ENCODE peak calls at places on chromosomes 13 and 19, in five cellular contexts. N, Q, C, I and X are unnamed samples. For H3K4me1, the result is how much of the 10 kb centered on the place peaks cover.

GRCh38 chr13:95156208-95156607 is 145.0 kb downstream of the ABCC4 start:
- DNase-seq in C (no peak), Q (no peak), I (no peak), N (no peak), X (no peak)

GRCh38 chr13:52414963-52415362 is 9.0 kb upstream of the THSD1 start:
- DNase-seq in Q (no peak), I (no peak), C (no peak), N (no peak), X (no peak)

GRCh38 chr13:21240586-21240985 is 64.1 kb downstream of the MRPL57 start:
- DNase-seq in C (no peak), N (no peak), I (peak), Q (no peak), X (no peak)

GRCh38 chr19:1132625-1133383 is 29.0 kb downstream of the GPX4 start:
- DNase-seq in C (no peak), Q (no peak), N (no peak), I (no peak), X (peak)

GRCh38 chr19:55251296-55252081 is 7.3 kb downstream of the PPP6R1 start:
- DNase-seq in N (peak), I (no peak), C (no peak), Q (no peak), X (peak)

GRCh38 chr19:46374526-46375475 is 27.9 kb downstream of the PPP5C start:
- DNase-seq in N (peak), C (no peak), Q (no peak), I (no peak), X (no peak)

GRCh38 chr13:24670927-24671326 is 9.3 kb upstream of the ATP12A start:
- DNase-seq in I (peak), C (no peak), N (no peak), Q (no peak), X (no peak)

GRCh38 chr19:58562126-58563033 is 4.0 kb upstream of the UBE2M start:
- DNase-seq in I (peak), C (no peak), Q (peak), N (peak), X (peak)

GRCh38 chr13:29568731-29569130 is 26.8 kb downstream of the SLC7A1 start:
- DNase-seq in N (no peak), C (no peak), Q (no peak), I (no peak), X (no peak)

GRCh38 chr13:22915442-22916082 is 265.2 kb upstream of the SGCG start:
- DNase-seq in Q (peak), I (peak), C (peak), N (peak), X (no peak)

DNA sequence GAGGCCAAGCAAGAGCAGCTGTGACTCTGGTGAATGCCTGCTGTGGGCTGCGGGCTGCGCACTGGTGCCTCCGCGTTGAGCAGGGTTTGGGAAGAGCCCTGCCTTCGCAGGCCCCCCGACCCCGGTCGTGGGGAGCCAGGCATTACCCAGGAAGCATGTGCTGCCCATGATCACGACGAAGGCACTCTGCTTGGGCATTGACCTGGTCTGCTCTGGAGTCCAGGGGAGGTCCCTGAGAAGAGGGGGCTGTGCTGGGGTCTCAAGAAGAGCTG is 19.2 kb downstream of the RANBP3 start:
- DNase-seq in N (no peak), Q (no peak), I (no peak), C (no peak), X (no peak)
- H3K4me1 ChIP-seq in N (half or more), Q (half or more), I (under half), C (under half), X (half or more)

DNA sequence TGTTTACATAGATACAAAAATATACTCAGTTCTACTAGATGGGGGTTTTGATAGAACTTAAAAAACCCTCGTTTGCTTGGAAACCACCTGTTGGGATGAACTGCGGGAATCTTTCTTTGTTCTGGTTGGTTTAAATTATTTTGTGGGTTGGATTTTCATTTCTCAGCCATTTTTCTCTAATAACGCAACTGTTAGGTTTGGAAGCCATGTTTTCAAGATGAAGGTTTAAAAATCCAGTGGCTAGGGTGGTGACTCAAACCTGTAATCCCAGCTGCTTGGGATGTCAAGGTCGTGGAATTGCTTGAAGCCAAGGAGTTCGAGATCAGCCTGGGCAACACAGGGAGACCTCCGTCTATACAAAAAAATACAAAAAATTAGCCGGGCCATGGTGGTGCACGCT is 1.6 kb downstream of the URI1 start:
- DNase-seq in Q (no peak), I (no peak), N (no peak), C (no peak), X (no peak)
- H3K4me3 ChIP-seq in Q (no peak), I (peak), N (peak), C (no peak), X (peak)

GRCh38 chr19:18655173-18655844 is 18.5 kb downstream of the KLHL26 start:
- DNase-seq in I (no peak), N (no peak), C (no peak), Q (no peak), X (no peak)

GRCh38 chr19:18656337-18657086 is 19.7 kb downstream of the KLHL26 start:
- DNase-seq in C (no peak), Q (no peak), I (no peak), N (no peak), X (no peak)

GRCh38 chr19:18659281-18660050 is 22.6 kb downstream of the KLHL26 start:
- DNase-seq in I (peak), C (peak), N (no peak), Q (peak), X (no peak)

GRCh38 chr19:18658366-18658855 is 21.6 kb downstream of the KLHL26 start:
- DNase-seq in N (no peak), C (no peak), I (no peak), Q (no peak), X (no peak)

GRCh38 chr19:18657590-18658365 is 20.9 kb downstream of the KLHL26 start:
- DNase-seq in I (peak), C (peak), N (no peak), Q (peak), X (no peak)
- H3K4me1 ChIP-seq in I (under half), C (under half), N (under half), Q (under half), X (under half)

GRCh38 chr13:71625694-71626093 is 241.3 kb downstream of the DACH1 start:
- DNase-seq in N (no peak), I (peak), C (no peak), Q (no peak), X (no peak)
- H3K4me3 ChIP-seq in N (no peak), I (no peak), C (no peak), Q (no peak), X (no peak)

DNA sequence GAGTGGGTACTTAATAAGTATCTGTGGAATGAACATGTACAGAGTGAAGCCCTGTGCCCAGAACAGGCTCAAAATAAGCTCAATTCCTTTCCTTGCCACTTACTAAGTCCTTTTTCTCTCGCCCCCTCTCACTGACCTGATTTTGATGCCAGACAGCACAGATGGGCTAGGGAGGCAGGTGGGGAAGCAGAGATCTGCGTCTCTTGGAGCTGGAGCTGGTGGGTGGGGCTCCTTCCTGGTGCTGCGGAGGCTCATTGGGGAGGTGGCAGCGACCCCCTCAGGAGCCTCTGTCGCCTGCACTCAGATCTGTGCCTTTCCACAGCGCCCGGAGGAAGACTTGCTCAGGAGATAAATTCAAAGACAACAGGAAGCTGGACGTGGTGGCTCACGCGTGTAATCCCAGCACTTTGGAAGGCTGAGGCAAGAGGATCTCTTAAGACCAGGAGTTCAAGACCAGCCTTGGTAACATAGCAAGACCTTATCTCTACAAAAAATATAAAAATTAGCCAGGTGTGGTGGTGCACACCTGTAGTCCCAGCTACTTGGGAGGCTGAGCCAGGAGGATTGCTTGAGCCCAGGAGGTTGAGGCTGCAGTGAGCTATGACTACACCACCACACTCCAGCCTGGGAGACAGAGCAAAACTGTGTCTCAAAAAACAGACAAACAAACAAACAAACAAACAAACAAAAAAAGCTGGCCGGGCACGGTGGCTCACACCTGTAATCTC is 14.6 kb downstream of the AKT2 start:
- DNase-seq in I (no peak), C (no peak), Q (no peak), N (peak), X (no peak)
- H3K4me1 ChIP-seq in I (under half), C (under half), Q (half or more), N (under half), X (under half)

GRCh38 chr13:65330287-65330686 is 1899.8 kb downstream of the PCDH9 start:
- DNase-seq in I (no peak), C (no peak), Q (no peak), N (peak), X (no peak)

GRCh38 chr13:65336106-65336603 is 1894.0 kb downstream of the PCDH9 start:
- DNase-seq in C (no peak), I (peak), N (no peak), Q (no peak), X (no peak)

DNA sequence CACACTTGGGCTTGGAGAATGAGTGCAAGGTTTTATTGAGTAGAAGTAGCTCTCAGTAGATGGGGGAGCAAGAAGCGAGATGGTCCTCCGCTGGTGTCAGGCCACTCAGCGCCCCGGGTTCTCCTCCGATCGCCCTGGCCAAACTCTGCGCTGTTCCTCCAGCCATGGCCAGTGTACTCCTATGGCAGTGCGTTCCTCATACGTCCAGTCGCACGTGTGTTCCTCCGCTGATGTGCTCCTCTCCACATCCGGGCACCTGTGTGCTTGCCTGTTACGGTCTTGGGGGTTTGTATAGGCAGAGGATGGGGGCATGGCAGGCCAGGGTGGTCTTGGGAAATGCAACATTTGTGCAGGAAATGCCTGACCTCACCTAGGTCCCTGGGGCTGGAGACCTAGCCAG is 1899.4 kb downstream of the PCDH9 start:
- DNase-seq in N (peak), Q (no peak), I (no peak), C (no peak), X (no peak)
- H3K4me3 ChIP-seq in N (no peak), Q (no peak), I (no peak), C (no peak), X (no peak)

GRCh38 chr13:98326274-98326673 is 149.2 kb upstream of the RNF113B start:
- DNase-seq in I (no peak), N (no peak), C (no peak), Q (no peak), X (no peak)

GRCh38 chr13:98325724-98326123 is 148.7 kb upstream of the RNF113B start:
- DNase-seq in I (no peak), C (no peak), N (no peak), Q (no peak), X (no peak)

GRCh38 chr13:98332222-98332621 is 155.2 kb upstream of the RNF113B start:
- DNase-seq in C (no peak), Q (no peak), I (no peak), N (no peak), X (no peak)

GRCh38 chr13:98327326-98328314 is 150.6 kb upstream of the RNF113B start:
- DNase-seq in N (no peak), C (no peak), I (peak), Q (no peak), X (no peak)

GRCh38 chr13:98328511-98328910 is 151.4 kb upstream of the RNF113B start:
- DNase-seq in Q (no peak), N (no peak), C (no peak), I (no peak), X (no peak)
- H3K4me1 ChIP-seq in Q (under half), N (under half), C (under half), I (under half), X (under half)